ENCODE peak calls at places on chromosomes 7 and 10, in seven cellular contexts. D, M, L, H, E, A and P are unnamed samples.

GRCh38 chr7:73626814-73627213 is 2.5 kb upstream of the MLXIPL start:
- DNase-seq in L (no peak), H (peak), D (no peak), M (no peak), E (no peak), A (no peak), P (no peak)

GRCh38 chr7:149286811-149287400 is 24.9 kb downstream of the ZNF783 start:
- DNase-seq in H (peak), A (no peak), D (no peak), M (no peak), E (peak), L (no peak), P (no peak)

GRCh38 chr7:83162402-83163256 is at the start of gene PCLO:
- DNase-seq in D (peak), L (peak), M (peak), H (peak), A (peak), E (peak), P (peak)

GRCh38 chr10:132306951-132307751 is 599 bp downstream of the STK32C start:
- DNase-seq in D (peak), E (no peak), M (no peak), H (no peak), L (peak), A (peak), P (no peak)

GRCh38 chr7:134130124-134130523 is 3.0 kb downstream of the LRGUK start:
- DNase-seq in D (no peak), E (no peak), H (no peak), M (no peak), A (no peak), L (no peak), P (no peak)

GRCh38 chr10:43409385-43410109 is 561 bp upstream of the HNRNPF start:
- DNase-seq in H (peak), M (no peak), D (no peak), E (no peak), A (peak), L (peak), P (no peak)

GRCh38 chr7:105198223-105198622 is 184.2 kb downstream of the KMT2E start:
- DNase-seq in A (no peak), H (peak), L (no peak), E (no peak), D (no peak), M (peak), P (no peak)

GRCh38 chr10:84543077-84543476 is 214.7 kb downstream of the CCSER2 start:
- DNase-seq in L (no peak), D (peak), E (no peak), M (no peak), H (no peak), A (no peak), P (no peak)

GRCh38 chr7:45625714-45626440 is 51.7 kb downstream of the ADCY1 start:
- DNase-seq in M (no peak), L (no peak), H (no peak), D (no peak), A (no peak), E (no peak), P (peak)

GRCh38 chr10:69801434-69802315 is at the start of gene COL13A1:
- DNase-seq in E (no peak), M (peak), H (peak), A (peak), D (peak), L (peak), P (no peak)

GRCh38 chr7:6615853-6616555 is 594 bp downstream of the ZNF853 start:
- DNase-seq in H (no peak), A (no peak), L (no peak), E (no peak), D (peak), M (no peak), P (no peak)

GRCh38 chr7:150663802-150664494 is 21.6 kb upstream of the GIMAP2 start:
- DNase-seq in L (no peak), A (no peak), H (no peak), E (peak), D (no peak), M (no peak), P (no peak)

GRCh38 chr7:51802698-51803097 is 486.1 kb upstream of the COBL start:
- DNase-seq in L (no peak), A (no peak), H (no peak), M (no peak), E (no peak), D (peak), P (no peak)

GRCh38 chr10:16686081-16686902 is 130.9 kb downstream of the RSU1 start:
- DNase-seq in A (no peak), E (no peak), D (no peak), L (no peak), M (no peak), H (no peak), P (no peak)

GRCh38 chr7:106216517-106217088 is 68.2 kb downstream of the NAMPT start:
- DNase-seq in M (peak), H (peak), L (no peak), D (peak), A (peak), E (no peak), P (no peak)

GRCh38 chr10:30977385-30977784 is 54.3 kb downstream of the ZNF438 start:
- DNase-seq in L (no peak), E (no peak), H (no peak), A (no peak), D (no peak), M (no peak), P (no peak)

GRCh38 chr10:79149662-79150443 is 81.1 kb downstream of the ZMIZ1 start:
- DNase-seq in E (peak), L (peak), M (no peak), D (peak), A (peak), H (peak), P (peak)

GRCh38 chr7:50304911-50305621 is 550 bp downstream of the IKZF1 start:
- DNase-seq in D (no peak), M (no peak), L (no peak), E (peak), H (no peak), A (no peak), P (no peak)

GRCh38 chr10:33009244-33010131 is 51.5 kb upstream of the ITGB1 start:
- DNase-seq in L (no peak), H (no peak), D (no peak), E (no peak), A (no peak), M (no peak), P (no peak)

GRCh38 chr10:42767906-42768305 is 14.7 kb upstream of the BMS1 start:
- DNase-seq in D (no peak), E (no peak), L (no peak), A (no peak), H (no peak), M (no peak), P (no peak)

GRCh38 chr7:134828361-134828760 is 48.9 kb downstream of the CALD1 start:
- DNase-seq in A (no peak), D (no peak), M (peak), H (peak), E (no peak), L (no peak), P (no peak)

GRCh38 chr10:66714741-66715140 is 211.1 kb upstream of the LRRTM3 start:
- DNase-seq in L (no peak), H (peak), M (peak), D (no peak), A (no peak), E (no peak), P (no peak)

GRCh38 chr7:127877951-127878350 is 153.3 kb downstream of the LRRC4 start:
- DNase-seq in H (no peak), M (no peak), E (no peak), L (no peak), D (no peak), A (no peak), P (no peak)

GRCh38 chr7:21719846-21720245 is 177.0 kb downstream of the DNAH11 start:
- DNase-seq in D (no peak), E (no peak), A (no peak), H (no peak), L (no peak), M (no peak), P (no peak)

GRCh38 chr7:98329100-98329871 is 47.8 kb downstream of the BRI3 start:
- DNase-seq in L (peak), H (peak), D (no peak), A (peak), E (no peak), M (peak), P (no peak)

GRCh38 chr7:100552532-100552931 is 13.5 kb downstream of the AGFG2 start:
- DNase-seq in A (no peak), H (no peak), M (no peak), D (no peak), E (no peak), L (no peak), P (no peak)

GRCh38 chr10:121070257-121070656 is 219.1 kb downstream of the WDR11 start:
- DNase-seq in L (no peak), E (peak), A (no peak), M (no peak), D (peak), H (no peak), P (no peak)

GRCh38 chr10:133452453-133452852 is 1.3 kb upstream of the SCART1 start:
- DNase-seq in M (no peak), L (no peak), A (no peak), E (no peak), D (no peak), H (no peak), P (no peak)

GRCh38 chr7:118286131-118286530 is 61.6 kb downstream of the ANKRD7 start:
- DNase-seq in A (no peak), L (no peak), D (no peak), E (no peak), M (no peak), H (no peak), P (no peak)

GRCh38 chr7:6262206-6262605 is 10.2 kb downstream of the CYTH3 start:
- DNase-seq in H (no peak), E (no peak), M (no peak), A (no peak), L (no peak), D (no peak), P (no peak)

GRCh38 chr10:95653895-95654294 is 2.6 kb downstream of the ALDH18A1 start:
- DNase-seq in E (no peak), L (no peak), M (no peak), A (no peak), D (no peak), H (no peak), P (no peak)

GRCh38 chr10:132962623-132963429 is 20.5 kb upstream of the CFAP46 start:
- DNase-seq in H (peak), A (no peak), M (peak), D (no peak), L (no peak), E (no peak), P (no peak)

GRCh38 chr7:126213876-126214275 is 1038.9 kb downstream of the GRM8 start:
- DNase-seq in D (no peak), A (no peak), E (no peak), L (no peak), H (no peak), M (no peak), P (no peak)

GRCh38 chr7:91436655-91437054 is 172.4 kb downstream of the FZD1 start:
- DNase-seq in L (no peak), H (no peak), E (no peak), D (no peak), A (no peak), M (no peak), P (no peak)

GRCh38 chr7:159155410-159155809 is 10.7 kb upstream of the VIPR2 start:
- DNase-seq in L (no peak), E (no peak), A (no peak), M (no peak), H (no peak), D (no peak), P (no peak)

GRCh38 chr7:10703981-10704380 is 269.7 kb upstream of the PHF14 start:
- DNase-seq in H (no peak), M (no peak), A (no peak), E (no peak), D (no peak), L (no peak), P (no peak)

GRCh38 chr7:127391591-127392181 is 822 bp downstream of the ZNF800 start:
- DNase-seq in D (peak), A (no peak), M (peak), H (peak), E (peak), L (peak), P (no peak)

GRCh38 chr10:28942012-28942411 is 264.7 kb downstream of the BAMBI start:
- DNase-seq in L (no peak), D (no peak), H (no peak), E (no peak), A (no peak), M (no peak), P (no peak)

GRCh38 chr10:28938745-28939144 is 261.4 kb downstream of the BAMBI start:
- DNase-seq in H (no peak), M (peak), D (no peak), E (no peak), A (no peak), L (no peak), P (no peak)

GRCh38 chr10:28937959-28938358 is 260.6 kb downstream of the BAMBI start:
- DNase-seq in H (no peak), E (no peak), M (no peak), A (no peak), L (no peak), D (no peak), P (no peak)

GRCh38 chr10:28940158-28940888 is 263.0 kb downstream of the BAMBI start:
- DNase-seq in A (no peak), E (no peak), M (no peak), H (no peak), D (no peak), L (no peak), P (no peak)

GRCh38 chr10:28939352-28940157 is 262.2 kb downstream of the BAMBI start:
- DNase-seq in H (peak), M (peak), L (peak), A (peak), E (no peak), D (peak), P (no peak)
- TF ChIP-seq CTCF in H (no peak), M (peak), L (peak), A (no peak), E (peak), D (peak), P (peak)

DNA sequence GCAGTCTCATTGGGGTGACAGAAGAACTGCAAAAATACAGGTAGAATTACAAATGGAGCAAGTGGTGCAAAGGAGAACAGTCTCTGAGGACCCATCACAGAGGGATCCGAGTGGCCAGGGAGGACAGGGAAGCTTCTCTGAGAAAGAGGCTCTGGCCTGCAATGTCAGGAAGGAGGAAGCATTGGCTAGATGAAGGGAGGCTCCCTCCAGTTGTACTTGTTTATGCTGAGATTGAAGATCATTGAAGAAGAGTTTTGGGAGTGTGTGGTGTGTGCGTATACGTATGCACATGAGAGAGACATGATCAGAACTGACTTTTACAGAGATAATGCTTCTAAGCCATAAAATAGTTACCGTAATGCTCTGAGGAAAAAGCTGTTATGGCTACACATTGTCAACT is 274.7 kb upstream of the FZD8 start:
- DNase-seq in A (no peak), D (no peak), E (peak), L (no peak), M (no peak), H (peak), P (no peak)
- TF ChIP-seq CTCF in A (no peak), D (peak), E (peak), L (no peak), M (no peak), H (no peak), P (peak)

GRCh38 chr10:3452234-3452633 is 279.7 kb upstream of the PITRM1 start:
- DNase-seq in E (no peak), H (peak), D (peak), L (no peak), M (peak), A (no peak), P (no peak)
- TF ChIP-seq CTCF in E (peak), H (peak), D (peak), L (peak), M (peak), A (peak), P (peak)

GRCh38 chr7:96052860-96053452 is 268.9 kb downstream of the SLC25A13 start:
- DNase-seq in L (no peak), M (no peak), A (no peak), H (no peak), D (no peak), E (no peak), P (no peak)
- TF ChIP-seq CTCF in L (no peak), M (no peak), A (no peak), H (no peak), D (no peak), E (no peak), P (no peak)

DNA sequence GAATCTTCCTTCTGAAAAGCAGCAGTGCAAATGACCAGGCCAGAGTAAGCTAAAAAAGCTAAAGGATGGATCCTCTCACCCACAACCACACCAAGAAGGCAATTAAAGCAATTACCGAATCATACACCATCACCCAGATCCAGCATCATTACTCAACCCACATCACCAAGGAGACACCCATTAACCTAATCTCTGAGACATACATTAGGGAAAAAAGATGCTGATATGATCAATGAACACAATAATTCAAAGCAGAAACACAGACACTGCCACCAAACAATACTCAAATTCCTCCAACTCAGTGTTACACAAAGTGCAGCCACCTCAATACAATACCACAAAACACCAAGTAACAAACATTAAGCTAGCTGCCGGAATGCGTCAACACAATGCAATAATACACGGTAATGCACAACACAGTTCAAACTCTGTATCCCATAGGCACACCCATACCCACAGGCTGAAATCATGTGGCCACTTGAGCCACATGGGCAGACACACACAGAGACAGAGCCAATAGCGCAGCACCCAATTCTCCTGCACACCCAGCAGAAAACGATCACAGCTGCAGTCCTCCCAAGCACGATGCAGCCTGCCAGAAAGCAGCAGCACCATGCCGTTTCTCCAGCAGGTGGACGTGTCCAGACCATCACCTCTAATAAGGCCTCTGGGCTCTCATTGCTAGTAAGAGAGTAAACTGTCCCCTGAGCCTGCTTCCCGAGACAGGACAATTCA is 21.5 kb downstream of the PAX2 start:
- DNase-seq in D (peak), M (no peak), L (peak), E (no peak), A (no peak), H (no peak), P (no peak)
- TF ChIP-seq CTCF in D (peak), M (no peak), L (no peak), E (no peak), A (no peak), H (no peak), P (no peak)

GRCh38 chr7:899806-900205 is 23.5 kb downstream of the GET4 start:
- DNase-seq in L (no peak), E (no peak), D (no peak), M (no peak), H (no peak), A (no peak), P (no peak)

GRCh38 chr7:901388-902154 is 25.2 kb downstream of the GET4 start:
- DNase-seq in D (peak), H (peak), M (peak), E (peak), L (peak), A (peak), P (no peak)

GRCh38 chr7:898855-899681 is 22.7 kb downstream of the GET4 start:
- DNase-seq in M (no peak), A (no peak), D (no peak), E (no peak), L (no peak), H (no peak), P (no peak)

GRCh38 chr7:900331-901040 is 24.1 kb downstream of the GET4 start:
- DNase-seq in D (no peak), A (no peak), E (no peak), H (no peak), L (no peak), M (no peak), P (no peak)

GRCh38 chr7:901041-901387 is 24.7 kb downstream of the GET4 start:
- DNase-seq in H (no peak), A (no peak), E (no peak), D (no peak), L (no peak), M (no peak), P (no peak)
- TF ChIP-seq CTCF in H (no peak), A (no peak), E (no peak), D (no peak), L (no peak), M (no peak), P (no peak)

GRCh38 chr7:99490878-99491277 is 9.2 kb downstream of the ZNF394 start:
- DNase-seq in M (no peak), A (no peak), H (no peak), E (no peak), D (no peak), L (no peak), P (no peak)
- TF ChIP-seq CTCF in M (no peak), A (no peak), H (no peak), E (peak), D (peak), L (no peak), P (no peak)

DNA sequence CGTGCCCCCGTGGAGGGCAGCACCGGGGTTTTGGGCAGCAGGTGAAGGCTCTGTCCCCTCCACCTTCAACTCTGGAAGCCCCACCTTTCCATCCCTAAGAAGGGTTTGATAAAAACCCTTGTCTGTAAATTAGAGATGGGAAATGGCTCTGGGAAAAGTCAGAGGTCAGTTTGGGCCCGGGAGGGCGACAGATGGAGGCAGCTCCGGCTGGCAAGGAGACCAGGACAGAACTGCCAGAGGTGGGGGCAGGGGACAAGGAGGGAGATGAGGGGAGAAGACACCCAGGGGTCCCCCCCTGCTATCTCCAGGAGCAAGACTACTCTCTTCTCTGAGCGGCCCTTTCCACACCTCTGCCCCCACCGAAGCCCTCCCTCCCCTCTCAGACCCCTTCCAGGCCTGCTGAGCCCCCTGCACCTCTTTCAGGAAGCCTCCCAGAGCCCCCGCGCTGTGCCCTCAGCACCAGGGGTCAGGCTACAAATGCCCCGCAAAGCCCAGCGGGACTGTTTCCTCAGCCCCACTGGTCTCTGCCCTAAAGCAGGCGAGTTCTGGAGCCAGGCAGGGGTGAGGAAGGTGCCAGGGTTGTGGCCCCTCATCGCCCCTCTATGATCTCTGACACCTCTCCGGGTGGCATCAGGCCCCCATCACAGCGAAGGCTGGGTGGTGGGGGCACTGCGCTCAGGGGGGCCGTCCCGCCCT is 979 bp upstream of the SH2B2 start:
- DNase-seq in M (no peak), D (no peak), E (no peak), A (no peak), H (no peak), L (no peak), P (no peak)
- TF ChIP-seq CTCF in M (no peak), D (no peak), E (no peak), A (no peak), H (no peak), L (no peak), P (no peak)